ENCODE peak calls at places on chromosomes 7 and 10, in six cellular contexts. H is stomach; E is CD8-positive, alpha-beta T cell; M is fibroblast of lung; P is Panc1; J is mammary epithelial cell. Y is an unnamed sample.
A peak's percentile ranks its signal among the peaks of the same experiment; 100 is the strongest.

GRCh38 chr10:106764360-106764759 is 400.1 kb downstream of the SORCS1 start:
- DNase-seq in M (no peak), J (no peak), H (no peak), E (no peak), P (no peak), Y (no peak)

GRCh38 chr10:75191821-75192568 is 18.6 kb upstream of the VDAC2 start:
- DNase-seq in M (peak; percentile 91), H (peak; percentile 59), J (peak; percentile 85), E (no peak), P (no peak), Y (no peak)

GRCh38 chr7:95312561-95312960 is 11.8 kb downstream of the PON1 start:
- DNase-seq in J (no peak), M (no peak), H (no peak), E (no peak), P (no peak), Y (no peak)

GRCh38 chr10:132690821-132691610 is 94.9 kb downstream of the NKX6-2 start:
- DNase-seq in M (no peak), H (no peak), J (no peak), E (no peak), P (no peak), Y (no peak)

GRCh38 chr7:158614695-158615094 is 27.1 kb upstream of the PTPRN2 start:
- DNase-seq in E (no peak), H (no peak), M (peak; percentile 68), J (no peak), P (no peak), Y (no peak)

GRCh38 chr7:64494912-64495461 is 67.9 kb downstream of the ZNF680 start:
- DNase-seq in H (no peak), E (no peak), J (no peak), M (no peak), P (no peak), Y (no peak)

GRCh38 chr10:73998623-73999622 is 1.0 kb downstream of the VCL start:
- DNase-seq in J (peak; percentile 79), E (no peak), M (peak; percentile 91), P (no peak), H (peak; percentile 60), Y (no peak)

GRCh38 chr7:157851501-157852067 is 514.8 kb downstream of the DNAJB6 start:
- DNase-seq in J (no peak), H (peak; percentile 82), P (no peak), E (peak; percentile 83), M (peak; percentile 27), Y (peak; percentile 57)

GRCh38 chr7:134056816-134057215 is 70.3 kb upstream of the LRGUK start:
- DNase-seq in J (no peak), H (no peak), E (no peak), P (no peak), M (no peak), Y (no peak)

GRCh38 chr7:69597278-69598076 is 798 bp upstream of the AUTS2 start:
- DNase-seq in J (no peak), H (peak; percentile 26), E (no peak), M (peak; percentile 29), P (no peak), Y (no peak)

GRCh38 chr7:34339061-34339526 is 318.9 kb upstream of the NPSR1 start:
- DNase-seq in E (no peak), H (no peak), M (peak; percentile 74), J (peak; percentile 72), P (no peak), Y (no peak)

GRCh38 chr7:80517177-80517804 is 5.4 kb upstream of the GNAT3 start:
- DNase-seq in M (no peak), E (no peak), J (no peak), P (no peak), H (no peak), Y (no peak)

GRCh38 chr7:12884856-12885440 is 197.5 kb downstream of the ARL4A start:
- DNase-seq in P (no peak), H (no peak), J (no peak), M (peak; percentile 65), E (no peak), Y (no peak)

GRCh38 chr10:133537551-133538545 is 10.7 kb downstream of the CYP2E1 start:
- DNase-seq in M (no peak), J (peak; percentile 9), H (no peak), E (no peak), P (no peak), Y (no peak)

GRCh38 chr10:101624526-101625102 is 36.5 kb downstream of the DPCD start:
- DNase-seq in H (no peak), M (no peak), E (no peak), P (no peak), J (no peak), Y (no peak)

GRCh38 chr7:114343949-114344708 is 70.5 kb upstream of the FOXP2 start:
- DNase-seq in J (no peak), H (no peak), E (no peak), P (no peak), M (no peak), Y (no peak)

GRCh38 chr7:41033526-41033925 is 669.4 kb downstream of the INHBA start:
- DNase-seq in P (no peak), J (peak; percentile 80), H (no peak), E (no peak), M (peak; percentile 84), Y (no peak)

GRCh38 chr10:76769161-76769560 is 868.4 kb downstream of the KCNMA1 start:
- DNase-seq in P (no peak), J (no peak), E (no peak), H (no peak), M (no peak), Y (no peak)

GRCh38 chr10:26725837-26726727 is 28.6 kb downstream of the PDSS1 start:
- DNase-seq in E (peak; percentile 66), M (peak; percentile 70), H (peak; percentile 70), P (peak; percentile 24), J (peak; percentile 29), Y (peak; percentile 16)

GRCh38 chr10:129970404-129971364 is 6.6 kb upstream of the EBF3 start:
- DNase-seq in H (no peak), E (no peak), M (no peak), J (no peak), P (no peak), Y (no peak)

GRCh38 chr7:105806592-105807266 is 69.7 kb downstream of the ATXN7L1 start:
- DNase-seq in J (peak; percentile 72), H (peak; percentile 35), M (peak; percentile 74), E (peak; percentile 65), P (no peak), Y (peak; percentile 8)

GRCh38 chr7:131502810-131503545 is 53.5 kb downstream of the PODXL start:
- DNase-seq in E (no peak), M (no peak), H (no peak), J (no peak), P (no peak), Y (no peak)

GRCh38 chr7:98651760-98652159 is 34.7 kb downstream of the NPTX2 start:
- DNase-seq in H (no peak), J (no peak), M (no peak), P (no peak), E (no peak), Y (no peak)

GRCh38 chr7:116970148-116970910 is 17.0 kb downstream of the ST7 start:
- DNase-seq in M (no peak), J (no peak), E (no peak), P (no peak), H (no peak), Y (no peak)

GRCh38 chr10:33901166-33901565 is 566.7 kb upstream of the NRP1 start:
- DNase-seq in J (peak; percentile 65), M (peak; percentile 88), P (no peak), H (no peak), E (no peak), Y (no peak)

GRCh38 chr7:17401806-17402627 is 103.6 kb downstream of the AHR start:
- DNase-seq in H (no peak), J (no peak), P (no peak), M (no peak), E (no peak), Y (no peak)
- H3K4me3 ChIP-seq in H (no peak overlapping the region), J (no peak overlapping the region), P (no peak overlapping the region), M (no peak overlapping the region), E (no peak overlapping the region), Y (peak overlapping the region; percentile 22)

GRCh38 chr10:58473966-58474365 is 38.7 kb upstream of the BICC1 start:
- DNase-seq in E (no peak), J (peak; percentile 52), P (no peak), H (no peak), M (peak; percentile 58), Y (no peak)
- H3K27ac ChIP-seq in E (no peak overlapping the region), J (no peak overlapping the region), P (no peak overlapping the region), H (no peak overlapping the region), M (no peak overlapping the region), Y (no peak overlapping the region)

GRCh38 chr10:119314061-119314460 is 106.7 kb downstream of the GRK5 start:
- DNase-seq in H (no peak), E (no peak), J (no peak), M (no peak), P (no peak), Y (no peak)

GRCh38 chr10:119312241-119312640 is 104.9 kb downstream of the GRK5 start:
- DNase-seq in E (no peak), M (no peak), H (no peak), J (no peak), P (no peak), Y (no peak)

GRCh38 chr10:119313024-119313423 is 105.7 kb downstream of the GRK5 start:
- DNase-seq in H (no peak), P (no peak), E (no peak), J (no peak), M (no peak), Y (no peak)

GRCh38 chr10:119314486-119314885 is 107.1 kb downstream of the GRK5 start:
- DNase-seq in M (no peak), H (no peak), E (no peak), P (no peak), J (no peak), Y (no peak)

GRCh38 chr10:119313645-119314044 is 106.3 kb downstream of the GRK5 start:
- DNase-seq in P (no peak), E (peak; percentile 60), J (no peak), M (no peak), H (no peak), Y (no peak)
- H3K4me1 ChIP-seq in P (peaks cover 61% of the 10 kb centered on the region), E (peaks cover 33% of the 10 kb centered on the region), J (peaks cover 33% of the 10 kb centered on the region), M (peaks cover 42% of the 10 kb centered on the region), H (peaks cover 14% of the 10 kb centered on the region), Y (peaks cover 36% of the 10 kb centered on the region)

GRCh38 chr10:110881905-110882304 is 10.2 kb downstream of the PDCD4 start:
- DNase-seq in M (no peak), H (no peak), P (no peak), E (no peak), J (no peak), Y (no peak)

GRCh38 chr10:110876788-110877187 is 5.1 kb downstream of the PDCD4 start:
- DNase-seq in H (no peak), J (no peak), P (no peak), M (no peak), E (no peak), Y (no peak)

GRCh38 chr10:110883924-110884323 is 12.2 kb downstream of the PDCD4 start:
- DNase-seq in J (no peak), P (no peak), E (no peak), M (no peak), H (no peak), Y (no peak)

GRCh38 chr10:110881247-110881646 is 9.5 kb downstream of the PDCD4 start:
- DNase-seq in M (no peak), P (no peak), E (no peak), H (no peak), J (no peak), Y (no peak)

DNA sequence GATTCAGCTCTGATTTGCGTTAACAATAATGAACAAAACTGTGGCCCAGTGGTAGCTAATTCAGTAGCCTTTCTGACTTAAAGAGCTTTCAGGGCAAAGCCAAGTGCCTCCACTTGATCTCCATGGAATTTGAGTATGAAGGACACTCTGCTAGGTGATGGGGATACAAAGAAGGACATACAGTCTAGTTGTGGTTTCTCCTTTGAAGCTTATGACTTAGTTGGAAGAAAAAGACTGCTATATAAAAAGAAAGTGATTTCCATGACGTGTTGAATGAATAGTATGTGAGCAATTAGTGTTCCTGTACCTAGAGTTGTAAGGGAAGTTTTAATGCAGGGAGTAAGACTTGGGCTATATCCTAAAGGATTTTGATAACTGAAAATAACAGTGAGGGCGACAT is 8.3 kb downstream of the PDCD4 start:
- DNase-seq in M (no peak), P (no peak), H (no peak), E (no peak), J (no peak), Y (no peak)
- H3K4me3 ChIP-seq in M (no peak overlapping the region), P (no peak overlapping the region), H (no peak overlapping the region), E (no peak overlapping the region), J (no peak overlapping the region), Y (no peak overlapping the region)